ENCODE peak calls at places on chromosome 13, in eight cellular contexts. One of them, this sample, is unnamed.

GRCh38 chr13:23898101-23898500 is 799 bp upstream of the C1QTNF9B start:
- DNase-seq in AG04449: no peak
- DNase-seq in breast epithelium: no peak
- DNase-seq in foreskin fibroblast: peak
- DNase-seq in psoas muscle: no peak
- DNase-seq in right lobe of liver: no peak
- DNase-seq in cardiac fibroblast: peak
- DNase-seq in nephron progenitor cell: no peak
- DNase-seq in this sample: no peak

GRCh38 chr13:106555631-106556328 is 12.2 kb downstream of the ARGLU1 start:
- DNase-seq in AG04449: no peak
- DNase-seq in breast epithelium: no peak
- DNase-seq in foreskin fibroblast: peak
- DNase-seq in psoas muscle: no peak
- DNase-seq in right lobe of liver: no peak
- DNase-seq in cardiac fibroblast: no peak
- DNase-seq in nephron progenitor cell: no peak
- DNase-seq in this sample: no peak

GRCh38 chr13:21365574-21365973 is 93.5 kb downstream of the ZDHHC20 start:
- DNase-seq in AG04449: no peak
- DNase-seq in breast epithelium: no peak
- DNase-seq in foreskin fibroblast: no peak
- DNase-seq in psoas muscle: no peak
- DNase-seq in right lobe of liver: no peak
- DNase-seq in cardiac fibroblast: no peak
- DNase-seq in nephron progenitor cell: no peak
- DNase-seq in this sample: no peak

GRCh38 chr13:20342326-20342725 is 110.2 kb upstream of the GJB6 start:
- DNase-seq in AG04449: no peak
- DNase-seq in breast epithelium: no peak
- DNase-seq in foreskin fibroblast: no peak
- DNase-seq in psoas muscle: no peak
- DNase-seq in right lobe of liver: no peak
- DNase-seq in cardiac fibroblast: no peak
- DNase-seq in nephron progenitor cell: no peak
- DNase-seq in this sample: no peak

GRCh38 chr13:72412481-72412880 is 314.9 kb downstream of the MZT1 start:
- DNase-seq in AG04449: no peak
- DNase-seq in breast epithelium: no peak
- DNase-seq in foreskin fibroblast: no peak
- DNase-seq in psoas muscle: no peak
- DNase-seq in right lobe of liver: no peak
- DNase-seq in cardiac fibroblast: no peak
- DNase-seq in nephron progenitor cell: no peak
- DNase-seq in this sample: no peak

GRCh38 chr13:30654430-30654829 is 36.7 kb downstream of the USPL1 start:
- DNase-seq in AG04449: no peak
- DNase-seq in breast epithelium: no peak
- DNase-seq in foreskin fibroblast: no peak
- DNase-seq in psoas muscle: no peak
- DNase-seq in right lobe of liver: no peak
- DNase-seq in cardiac fibroblast: no peak
- DNase-seq in nephron progenitor cell: no peak
- DNase-seq in this sample: no peak

GRCh38 chr13:97468331-97468730 is 34.4 kb downstream of the RAP2A start:
- DNase-seq in AG04449: no peak
- DNase-seq in breast epithelium: no peak
- DNase-seq in foreskin fibroblast: peak
- DNase-seq in psoas muscle: no peak
- DNase-seq in right lobe of liver: no peak
- DNase-seq in cardiac fibroblast: peak
- DNase-seq in nephron progenitor cell: no peak
- DNase-seq in this sample: no peak

GRCh38 chr13:111403266-111403665 is 82.8 kb downstream of the TEX29 start:
- DNase-seq in AG04449: no peak
- DNase-seq in breast epithelium: no peak
- DNase-seq in foreskin fibroblast: no peak
- DNase-seq in psoas muscle: no peak
- DNase-seq in right lobe of liver: no peak
- DNase-seq in cardiac fibroblast: no peak
- DNase-seq in nephron progenitor cell: no peak
- DNase-seq in this sample: no peak

GRCh38 chr13:82569581-82569980 is 1312.7 kb downstream of the SLITRK1 start:
- DNase-seq in AG04449: no peak
- DNase-seq in breast epithelium: no peak
- DNase-seq in foreskin fibroblast: no peak
- DNase-seq in psoas muscle: no peak
- DNase-seq in right lobe of liver: no peak
- DNase-seq in cardiac fibroblast: no peak
- DNase-seq in nephron progenitor cell: no peak
- DNase-seq in this sample: no peak

GRCh38 chr13:97112451-97113152 is 109.5 kb upstream of the MBNL2 start:
- DNase-seq in AG04449: no peak
- DNase-seq in breast epithelium: no peak
- DNase-seq in foreskin fibroblast: no peak
- DNase-seq in psoas muscle: no peak
- DNase-seq in right lobe of liver: no peak
- DNase-seq in cardiac fibroblast: no peak
- DNase-seq in nephron progenitor cell: no peak
- DNase-seq in this sample: no peak

GRCh38 chr13:49627831-49628652 is at the start of gene ARL11:
- DNase-seq in AG04449: no peak
- DNase-seq in breast epithelium: peak
- DNase-seq in foreskin fibroblast: no peak
- DNase-seq in psoas muscle: peak
- DNase-seq in right lobe of liver: peak
- DNase-seq in cardiac fibroblast: no peak
- DNase-seq in nephron progenitor cell: peak
- DNase-seq in this sample: no peak

GRCh38 chr13:27961227-27962085 is 7.7 kb downstream of the CDX2 start:
- DNase-seq in AG04449: no peak
- DNase-seq in breast epithelium: no peak
- DNase-seq in foreskin fibroblast: no peak
- DNase-seq in psoas muscle: no peak
- DNase-seq in right lobe of liver: no peak
- DNase-seq in cardiac fibroblast: no peak
- DNase-seq in nephron progenitor cell: no peak
- DNase-seq in this sample: no peak

GRCh38 chr13:101917833-101918755 is 465.6 kb downstream of the ITGBL1 start:
- DNase-seq in AG04449: no peak
- DNase-seq in breast epithelium: no peak
- DNase-seq in foreskin fibroblast: peak
- DNase-seq in psoas muscle: no peak
- DNase-seq in right lobe of liver: no peak
- DNase-seq in cardiac fibroblast: no peak
- DNase-seq in nephron progenitor cell: no peak
- DNase-seq in this sample: no peak

GRCh38 chr13:99251908-99252307 is 6.3 kb downstream of the GPR18 start:
- DNase-seq in AG04449: no peak
- DNase-seq in breast epithelium: no peak
- DNase-seq in foreskin fibroblast: no peak
- DNase-seq in psoas muscle: no peak
- DNase-seq in right lobe of liver: no peak
- DNase-seq in cardiac fibroblast: no peak
- DNase-seq in nephron progenitor cell: no peak
- DNase-seq in this sample: no peak

GRCh38 chr13:42266464-42266863 is 5.5 kb upstream of the AKAP11 start:
- DNase-seq in AG04449: peak
- DNase-seq in breast epithelium: no peak
- DNase-seq in foreskin fibroblast: peak
- DNase-seq in psoas muscle: no peak
- DNase-seq in right lobe of liver: no peak
- DNase-seq in cardiac fibroblast: peak
- DNase-seq in nephron progenitor cell: no peak
- DNase-seq in this sample: no peak

GRCh38 chr13:29482504-29482903 is 113.0 kb downstream of the SLC7A1 start:
- DNase-seq in AG04449: no peak
- DNase-seq in breast epithelium: no peak
- DNase-seq in foreskin fibroblast: no peak
- DNase-seq in psoas muscle: no peak
- DNase-seq in right lobe of liver: no peak
- DNase-seq in cardiac fibroblast: no peak
- DNase-seq in nephron progenitor cell: no peak
- DNase-seq in this sample: no peak

GRCh38 chr13:22135446-22135845 is 464.6 kb downstream of the FGF9 start:
- DNase-seq in AG04449: no peak
- DNase-seq in breast epithelium: no peak
- DNase-seq in foreskin fibroblast: no peak
- DNase-seq in psoas muscle: no peak
- DNase-seq in right lobe of liver: no peak
- DNase-seq in cardiac fibroblast: no peak
- DNase-seq in nephron progenitor cell: no peak
- DNase-seq in this sample: no peak

GRCh38 chr13:61252213-61252612 is 163.4 kb downstream of the PCDH20 start:
- DNase-seq in AG04449: no peak
- DNase-seq in breast epithelium: no peak
- DNase-seq in foreskin fibroblast: no peak
- DNase-seq in psoas muscle: no peak
- DNase-seq in right lobe of liver: no peak
- DNase-seq in cardiac fibroblast: no peak
- DNase-seq in nephron progenitor cell: no peak
- DNase-seq in this sample: no peak

GRCh38 chr13:28566891-28567290 is 72.0 kb upstream of the FLT1 start:
- DNase-seq in AG04449: no peak
- DNase-seq in breast epithelium: no peak
- DNase-seq in foreskin fibroblast: no peak
- DNase-seq in psoas muscle: no peak
- DNase-seq in right lobe of liver: no peak
- DNase-seq in cardiac fibroblast: no peak
- DNase-seq in nephron progenitor cell: no peak
- DNase-seq in this sample: no peak

GRCh38 chr13:30898721-30899188 is 7.3 kb upstream of the MEDAG start:
- DNase-seq in AG04449: peak
- DNase-seq in breast epithelium: no peak
- DNase-seq in foreskin fibroblast: peak
- DNase-seq in psoas muscle: no peak
- DNase-seq in right lobe of liver: no peak
- DNase-seq in cardiac fibroblast: peak
- DNase-seq in nephron progenitor cell: no peak
- DNase-seq in this sample: no peak

DNA sequence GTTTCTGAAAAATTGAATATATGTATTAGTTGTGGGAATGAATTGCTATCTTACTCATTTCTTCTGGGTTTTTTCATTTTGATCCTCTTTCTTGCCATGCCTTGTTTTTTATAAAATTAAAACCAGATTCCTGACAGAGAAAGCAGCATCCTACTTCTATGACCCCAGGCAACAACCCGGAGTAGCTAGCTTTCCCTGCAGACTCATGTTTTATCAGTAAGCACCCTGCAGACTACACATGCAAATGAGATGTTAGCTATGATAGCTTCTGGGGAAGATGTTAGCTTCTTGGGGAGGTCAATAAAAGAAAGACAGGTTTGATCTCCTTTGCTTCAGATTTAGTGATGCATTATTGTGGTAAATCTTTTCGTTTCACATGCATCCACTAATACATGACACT is 1598.6 kb downstream of the SLITRK5 start:
- DNase-seq in AG04449: no peak
- DNase-seq in breast epithelium: no peak
- DNase-seq in foreskin fibroblast: no peak
- DNase-seq in psoas muscle: no peak
- DNase-seq in right lobe of liver: no peak
- DNase-seq in cardiac fibroblast: no peak
- DNase-seq in nephron progenitor cell: no peak
- DNase-seq in this sample: no peak
- TF ChIP-seq CTCF in AG04449: no peak
- TF ChIP-seq CTCF in breast epithelium: no peak
- TF ChIP-seq CTCF in foreskin fibroblast: no peak
- TF ChIP-seq CTCF in psoas muscle: no peak
- TF ChIP-seq CTCF in right lobe of liver: no peak
- TF ChIP-seq CTCF in cardiac fibroblast: no peak
- TF ChIP-seq CTCF in nephron progenitor cell: no peak
- TF ChIP-seq CTCF in this sample: no peak

DNA sequence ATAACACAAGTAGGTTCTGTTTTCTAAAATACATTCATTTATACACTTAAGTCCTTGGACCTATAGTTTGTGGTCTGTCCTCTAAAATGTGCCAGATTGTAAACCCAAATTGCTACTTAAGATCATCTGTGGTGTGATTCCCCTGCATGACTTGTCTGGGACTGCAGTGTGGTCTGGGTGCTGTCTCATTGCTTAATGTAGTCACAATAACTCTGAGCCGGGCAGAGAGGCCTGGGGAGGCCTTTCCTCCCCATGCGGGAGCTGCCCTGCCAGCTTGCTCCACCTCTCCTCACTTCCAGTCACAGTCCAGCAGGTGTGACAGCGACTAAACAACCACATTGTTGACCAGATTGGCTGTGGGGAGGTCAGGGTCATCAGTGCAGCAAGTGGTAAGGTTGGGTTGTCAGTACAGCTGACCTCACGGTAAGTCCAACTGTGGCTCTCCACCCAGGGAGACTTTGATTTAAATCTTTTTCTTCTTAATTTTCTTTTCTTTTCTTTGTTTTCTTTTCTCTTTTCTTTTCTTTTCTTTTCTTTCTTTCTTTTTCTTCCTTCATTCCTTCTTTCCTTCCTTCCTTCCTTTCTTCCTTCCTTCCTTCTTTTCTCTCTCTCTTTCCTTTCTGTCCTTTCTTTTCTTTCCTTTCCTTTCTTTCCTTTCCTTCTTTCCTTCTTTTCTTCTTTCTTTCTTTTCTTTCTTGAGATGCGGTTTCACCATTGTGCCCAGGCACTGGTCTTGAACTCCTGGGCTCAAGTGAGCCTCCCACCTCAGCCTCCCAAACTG is 4.4 kb upstream of the TUBA3C start:
- DNase-seq in AG04449: no peak
- DNase-seq in breast epithelium: no peak
- DNase-seq in foreskin fibroblast: no peak
- DNase-seq in psoas muscle: no peak
- DNase-seq in right lobe of liver: no peak
- DNase-seq in cardiac fibroblast: no peak
- DNase-seq in nephron progenitor cell: no peak
- DNase-seq in this sample: no peak
- TF ChIP-seq CTCF in AG04449: no peak
- TF ChIP-seq CTCF in breast epithelium: no peak
- TF ChIP-seq CTCF in foreskin fibroblast: no peak
- TF ChIP-seq CTCF in psoas muscle: no peak
- TF ChIP-seq CTCF in right lobe of liver: no peak
- TF ChIP-seq CTCF in cardiac fibroblast: no peak
- TF ChIP-seq CTCF in nephron progenitor cell: no peak
- TF ChIP-seq CTCF in this sample: no peak

GRCh38 chr13:95296326-95296939 is 4.8 kb downstream of the ABCC4 start:
- DNase-seq in AG04449: no peak
- DNase-seq in breast epithelium: no peak
- DNase-seq in foreskin fibroblast: peak
- DNase-seq in psoas muscle: peak
- DNase-seq in right lobe of liver: peak
- DNase-seq in cardiac fibroblast: peak
- DNase-seq in nephron progenitor cell: peak
- DNase-seq in this sample: peak
- TF ChIP-seq CTCF in AG04449: peak
- TF ChIP-seq CTCF in breast epithelium: no peak
- TF ChIP-seq CTCF in foreskin fibroblast: peak
- TF ChIP-seq CTCF in psoas muscle: peak
- TF ChIP-seq CTCF in right lobe of liver: peak
- TF ChIP-seq CTCF in cardiac fibroblast: peak
- TF ChIP-seq CTCF in nephron progenitor cell: peak
- TF ChIP-seq CTCF in this sample: peak

DNA sequence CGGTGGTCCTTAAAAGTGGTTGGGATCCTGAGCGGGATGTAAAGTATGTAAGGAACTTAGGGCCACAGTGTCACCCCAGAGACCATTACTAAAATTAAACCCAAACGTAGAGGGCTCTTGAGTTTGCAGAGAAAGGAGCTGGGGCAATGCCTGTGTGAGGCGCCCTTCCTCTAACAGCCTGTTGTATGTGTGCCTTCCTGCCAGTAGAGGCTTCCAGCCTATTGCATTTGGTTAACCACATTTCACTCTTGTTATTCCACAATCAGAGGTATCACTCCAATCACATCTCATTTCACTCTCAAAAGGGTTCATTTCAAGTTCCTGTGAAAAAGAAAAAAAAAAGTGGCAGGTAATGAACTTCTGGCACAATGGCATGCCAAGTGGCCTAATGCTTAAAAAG is 29.4 kb downstream of the DIAPH3 start:
- DNase-seq in AG04449: no peak
- DNase-seq in breast epithelium: no peak
- DNase-seq in foreskin fibroblast: no peak
- DNase-seq in psoas muscle: no peak
- DNase-seq in right lobe of liver: no peak
- DNase-seq in cardiac fibroblast: peak
- DNase-seq in nephron progenitor cell: no peak
- DNase-seq in this sample: no peak
- TF ChIP-seq CTCF in AG04449: peak
- TF ChIP-seq CTCF in breast epithelium: no peak
- TF ChIP-seq CTCF in foreskin fibroblast: peak
- TF ChIP-seq CTCF in psoas muscle: no peak
- TF ChIP-seq CTCF in right lobe of liver: no peak
- TF ChIP-seq CTCF in cardiac fibroblast: peak
- TF ChIP-seq CTCF in nephron progenitor cell: no peak
- TF ChIP-seq CTCF in this sample: no peak